ENCODE peak calls at places on chromosome 21, in nine cellular contexts. A is adrenal gland; V is neuronal stem cell; O is stomach; D is astrocyte; R is left lung; M is kidney; N is CD4-positive, alpha-beta memory T cell; Z is dorsolateral prefrontal cortex. U is an unnamed sample.

GRCh38 chr21:25400427-25400826 is 206.9 kb downstream of the MRPL39 start:
- DNase-seq in A (no peak), V (no peak), O (no peak), D (no peak), R (no peak), M (no peak), N (no peak), Z (no peak), U (no peak)

GRCh38 chr21:24280591-24280990 is 1326.7 kb downstream of the MRPL39 start:
- DNase-seq in A (no peak), V (no peak), O (no peak), D (no peak), R (no peak), M (no peak), N (no peak), Z (no peak), U (no peak)

GRCh38 chr21:27480841-27481261 is 514.0 kb upstream of the ADAMTS5 start:
- DNase-seq in A (no peak), V (no peak), O (no peak), D (peak), R (no peak), M (no peak), N (no peak), Z (no peak), U (no peak)

GRCh38 chr21:36028127-36029069 is 31.9 kb downstream of the SETD4 start:
- DNase-seq in A (peak), V (peak), O (peak), D (peak), R (peak), M (no peak), N (peak), Z (peak), U (peak)

GRCh38 chr21:39637197-39637970 is 24.6 kb downstream of the B3GALT5 start:
- DNase-seq in A (no peak), V (no peak), O (no peak), D (no peak), R (no peak), M (no peak), N (no peak), Z (no peak), U (no peak)

GRCh38 chr21:28215214-28215954 is 777.3 kb downstream of the LTN1 start:
- DNase-seq in A (no peak), V (no peak), O (no peak), D (peak), R (no peak), M (no peak), N (no peak), Z (no peak), U (no peak)

GRCh38 chr21:16570196-16570595 is 840.4 kb downstream of the USP25 start:
- DNase-seq in A (no peak), V (no peak), O (no peak), D (peak), R (no peak), M (no peak), N (no peak), Z (no peak), U (no peak)

GRCh38 chr21:31554511-31555022 is 104.9 kb upstream of the SOD1 start:
- DNase-seq in A (no peak), V (peak), O (no peak), D (peak), R (no peak), M (peak), N (no peak), Z (no peak), U (no peak)

GRCh38 chr21:14382486-14382834 is 486 bp downstream of the HSPA13 start:
- DNase-seq in A (no peak), V (no peak), O (no peak), D (peak), R (no peak), M (no peak), N (peak), Z (peak), U (no peak)

GRCh38 chr21:36237441-36237840 is 80.8 kb downstream of the DOP1B start:
- DNase-seq in A (no peak), V (no peak), O (no peak), D (no peak), R (no peak), M (no peak), N (no peak), Z (no peak), U (no peak)

GRCh38 chr21:14543983-14544382 is 2.1 kb downstream of the SAMSN1 start:
- DNase-seq in A (no peak), V (no peak), O (no peak), D (no peak), R (no peak), M (no peak), N (peak), Z (no peak), U (no peak)

GRCh38 chr21:29496337-29496736 is 197.6 kb downstream of the BACH1 start:
- DNase-seq in A (no peak), V (no peak), O (no peak), D (no peak), R (no peak), M (no peak), N (no peak), Z (no peak), U (no peak)

GRCh38 chr21:43712268-43712942 is 6.5 kb upstream of the PDXK start:
- DNase-seq in A (no peak), V (no peak), O (peak), D (peak), R (no peak), M (peak), N (no peak), Z (no peak), U (no peak)

GRCh38 chr21:16605588-16605987 is 875.8 kb downstream of the USP25 start:
- DNase-seq in A (no peak), V (no peak), O (no peak), D (peak), R (no peak), M (no peak), N (no peak), Z (no peak), U (no peak)

GRCh38 chr21:24310780-24311179 is 1296.5 kb downstream of the MRPL39 start:
- DNase-seq in A (no peak), V (no peak), O (no peak), D (no peak), R (no peak), M (no peak), N (no peak), Z (no peak), U (no peak)

GRCh38 chr21:29626787-29627470 is 312.9 kb downstream of the GRIK1 start:
- DNase-seq in A (no peak), V (no peak), O (no peak), D (no peak), R (no peak), M (no peak), N (no peak), Z (no peak), U (no peak)

GRCh38 chr21:27502801-27503200 is 535.9 kb upstream of the ADAMTS5 start:
- DNase-seq in A (no peak), V (no peak), O (no peak), D (no peak), R (no peak), M (no peak), N (no peak), Z (no peak), U (no peak)

GRCh38 chr21:27647401-27647800 is 680.5 kb upstream of the ADAMTS5 start:
- DNase-seq in A (no peak), V (no peak), O (no peak), D (no peak), R (no peak), M (no peak), N (no peak), Z (no peak), U (no peak)

GRCh38 chr21:21547368-21547953 is 549.3 kb downstream of the NCAM2 start:
- DNase-seq in A (no peak), V (no peak), O (no peak), D (peak), R (no peak), M (no peak), N (no peak), Z (no peak), U (no peak)

GRCh38 chr21:46559291-46559983 is 45.4 kb downstream of the S100B start:
- DNase-seq in A (peak), V (no peak), O (peak), D (no peak), R (no peak), M (no peak), N (peak), Z (no peak), U (peak)

GRCh38 chr21:21436012-21436545 is 437.9 kb downstream of the NCAM2 start:
- DNase-seq in A (no peak), V (no peak), O (no peak), D (peak), R (no peak), M (no peak), N (no peak), Z (no peak), U (no peak)

GRCh38 chr21:25607812-25608737 is 794 bp upstream of the MRPL39 start:
- DNase-seq in A (peak), V (peak), O (peak), D (peak), R (peak), M (peak), N (peak), Z (peak), U (peak)

GRCh38 chr21:16084776-16085364 is 355.1 kb downstream of the USP25 start:
- DNase-seq in A (no peak), V (no peak), O (no peak), D (peak), R (no peak), M (no peak), N (no peak), Z (peak), U (no peak)

GRCh38 chr21:14097881-14098499 is 112.8 kb downstream of the LIPI start:
- DNase-seq in A (no peak), V (no peak), O (no peak), D (no peak), R (no peak), M (no peak), N (no peak), Z (no peak), U (no peak)

DNA sequence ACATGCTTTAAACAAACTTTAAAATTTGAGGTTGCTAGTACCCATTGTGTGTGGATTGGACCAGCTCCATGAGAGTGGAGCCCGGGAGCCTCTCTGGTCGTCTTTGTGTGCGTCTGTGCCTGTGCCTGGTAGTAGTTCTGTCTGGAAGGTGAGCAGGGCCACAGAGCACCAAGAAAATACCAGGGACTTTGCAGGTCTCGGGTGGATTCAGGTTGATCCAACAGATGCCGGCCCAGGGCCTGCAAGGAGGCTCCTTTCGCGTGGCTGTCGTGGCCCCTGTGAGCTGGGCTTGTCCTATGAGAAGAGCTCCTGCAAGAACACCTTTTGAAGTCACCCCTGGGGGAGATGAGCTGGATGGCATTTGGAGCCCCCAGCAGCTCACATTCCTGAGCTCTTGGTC is 28.3 kb downstream of the COL18A1 start:
- DNase-seq in A (no peak), V (no peak), O (no peak), D (no peak), R (peak), M (peak), N (peak), Z (no peak), U (no peak)
- H3K27ac ChIP-seq in A (peak), V (no peak), O (peak), D (peak), R (no peak), M (peak), N (no peak), Z (no peak), U (no peak)

GRCh38 chr21:34989337-34990151 is 59.6 kb downstream of the RUNX1 start:
- DNase-seq in A (no peak), V (no peak), O (no peak), D (peak), R (no peak), M (no peak), N (no peak), Z (no peak), U (no peak)
- H3K27ac ChIP-seq in A (no peak), V (no peak), O (no peak), D (peak), R (peak), M (no peak), N (no peak), Z (no peak), U (no peak)

GRCh38 chr21:38228115-38228514 is 28.7 kb upstream of the KCNJ15 start:
- DNase-seq in A (no peak), V (no peak), O (no peak), D (no peak), R (no peak), M (no peak), N (no peak), Z (no peak), U (peak)
- H3K27ac ChIP-seq in A (no peak), V (no peak), O (peak), D (no peak), R (no peak), M (peak), N (no peak), Z (no peak), U (peak)

DNA sequence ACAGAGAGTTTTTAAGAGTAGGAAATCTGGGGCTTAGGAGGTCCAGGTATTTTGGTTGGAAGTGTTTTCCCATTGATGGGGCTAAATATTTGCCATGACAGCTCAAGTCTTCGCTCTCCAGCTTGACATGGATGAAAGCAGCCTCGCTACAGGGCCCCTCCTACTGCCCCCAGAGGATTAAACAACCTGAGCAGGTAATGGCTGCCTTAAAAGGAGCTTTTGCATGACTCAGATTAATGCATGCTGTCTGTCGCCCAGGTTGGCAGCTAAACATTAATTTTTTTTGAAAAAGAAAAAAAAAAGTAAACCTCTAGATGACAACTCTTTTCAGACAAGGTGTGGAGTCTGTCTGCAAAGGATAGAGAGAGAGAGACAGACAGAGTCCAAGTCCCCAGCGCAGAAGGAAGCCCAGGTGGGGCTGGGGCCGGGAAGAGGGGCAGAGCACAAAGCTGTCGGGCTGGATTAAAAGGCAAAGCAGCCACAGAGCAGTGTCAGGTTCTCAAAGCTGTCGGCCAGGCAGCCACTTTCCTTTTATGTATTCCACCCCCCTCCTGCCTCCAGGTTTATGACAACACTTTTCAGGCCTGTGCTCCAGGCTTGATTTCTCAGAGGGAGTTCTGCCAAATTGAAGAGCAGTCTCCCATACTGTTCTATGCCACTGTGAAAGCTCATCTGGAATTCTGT is 127.9 kb downstream of the CLIC6 start:
- DNase-seq in A (no peak), V (no peak), O (no peak), D (no peak), R (peak), M (no peak), N (no peak), Z (peak), U (no peak)
- H3K27ac ChIP-seq in A (no peak), V (no peak), O (peak), D (peak), R (peak), M (no peak), N (no peak), Z (no peak), U (peak)

DNA sequence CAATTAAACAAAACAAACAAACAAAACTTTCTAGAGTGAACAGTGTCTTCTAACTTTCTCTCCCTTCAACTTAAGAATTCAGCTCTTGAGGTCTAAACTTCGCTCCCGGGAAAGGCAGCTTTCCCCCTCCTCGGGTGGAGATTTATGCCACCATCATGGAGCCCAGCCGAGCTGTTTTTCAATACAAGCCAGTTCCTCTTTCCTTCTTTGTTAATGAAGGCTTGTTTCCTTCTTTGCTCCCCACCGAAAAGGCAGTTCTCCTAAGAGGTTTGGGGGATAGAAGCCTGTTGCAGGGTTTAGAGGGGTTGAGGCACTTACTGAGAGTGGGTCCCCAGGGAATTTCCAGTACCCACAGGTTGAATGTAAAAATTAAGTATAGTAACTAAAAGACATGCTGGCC is 26.5 kb downstream of the OLIG1 start:
- DNase-seq in A (no peak), V (no peak), O (no peak), D (no peak), R (no peak), M (no peak), N (no peak), Z (no peak), U (no peak)
- H3K27ac ChIP-seq in A (no peak), V (no peak), O (no peak), D (no peak), R (no peak), M (no peak), N (no peak), Z (no peak), U (no peak)

DNA sequence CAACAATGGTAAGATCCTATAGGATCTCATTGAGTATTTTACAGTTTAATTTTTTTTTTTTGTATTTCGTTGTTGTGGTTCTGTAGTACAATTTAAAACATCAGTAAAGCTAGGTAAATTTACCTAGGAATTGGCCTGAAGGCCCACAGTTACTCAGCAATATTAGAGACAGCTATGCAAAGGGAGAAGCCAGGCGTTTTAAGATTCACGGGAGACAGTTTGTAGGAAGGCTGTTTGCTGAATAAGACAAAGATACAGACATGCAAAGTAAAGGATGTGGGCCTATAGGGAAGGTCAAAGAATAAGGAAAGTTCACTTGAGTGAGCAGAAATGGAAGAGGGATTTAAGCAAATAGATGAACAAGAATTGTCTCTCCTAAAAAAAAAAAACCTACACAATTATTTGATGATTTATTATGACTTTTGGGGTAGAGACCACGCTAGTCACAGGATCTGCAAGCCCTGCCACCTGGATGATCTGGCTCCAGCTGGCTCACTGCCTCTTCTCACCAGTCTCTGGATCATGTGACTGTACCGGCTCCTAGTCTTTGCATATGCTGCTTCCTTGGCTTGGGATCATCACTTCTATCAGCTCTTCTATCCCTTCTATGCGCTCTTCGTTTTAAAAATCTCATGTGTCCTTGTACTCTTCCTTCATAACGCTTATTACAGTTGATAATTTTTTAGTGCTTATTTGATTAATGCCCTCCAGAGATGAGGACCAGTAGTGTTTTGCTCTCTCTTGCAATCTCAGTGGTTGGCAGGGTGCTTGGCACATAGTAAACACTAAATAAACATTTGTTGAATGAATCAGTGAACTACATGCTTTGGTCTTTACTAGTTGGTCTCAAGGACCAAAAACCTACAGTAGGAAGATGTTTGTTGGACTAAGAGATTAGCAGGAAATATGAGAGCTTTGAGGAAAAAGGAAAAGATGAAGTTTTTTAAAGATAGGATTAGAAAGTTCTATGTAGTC is 14.1 kb downstream of the DYRK1A start:
- DNase-seq in A (peak), V (no peak), O (peak), D (no peak), R (no peak), M (no peak), N (no peak), Z (no peak), U (no peak)
- H3K27ac ChIP-seq in A (no peak), V (no peak), O (peak), D (no peak), R (no peak), M (peak), N (no peak), Z (no peak), U (no peak)

GRCh38 chr21:41164981-41165650 is 2.8 kb upstream of the BACE2 start:
- DNase-seq in A (peak), V (no peak), O (peak), D (peak), R (no peak), M (no peak), N (no peak), Z (no peak), U (peak)
- H3K27ac ChIP-seq in A (no peak), V (no peak), O (peak), D (no peak), R (no peak), M (no peak), N (no peak), Z (no peak), U (no peak)

DNA sequence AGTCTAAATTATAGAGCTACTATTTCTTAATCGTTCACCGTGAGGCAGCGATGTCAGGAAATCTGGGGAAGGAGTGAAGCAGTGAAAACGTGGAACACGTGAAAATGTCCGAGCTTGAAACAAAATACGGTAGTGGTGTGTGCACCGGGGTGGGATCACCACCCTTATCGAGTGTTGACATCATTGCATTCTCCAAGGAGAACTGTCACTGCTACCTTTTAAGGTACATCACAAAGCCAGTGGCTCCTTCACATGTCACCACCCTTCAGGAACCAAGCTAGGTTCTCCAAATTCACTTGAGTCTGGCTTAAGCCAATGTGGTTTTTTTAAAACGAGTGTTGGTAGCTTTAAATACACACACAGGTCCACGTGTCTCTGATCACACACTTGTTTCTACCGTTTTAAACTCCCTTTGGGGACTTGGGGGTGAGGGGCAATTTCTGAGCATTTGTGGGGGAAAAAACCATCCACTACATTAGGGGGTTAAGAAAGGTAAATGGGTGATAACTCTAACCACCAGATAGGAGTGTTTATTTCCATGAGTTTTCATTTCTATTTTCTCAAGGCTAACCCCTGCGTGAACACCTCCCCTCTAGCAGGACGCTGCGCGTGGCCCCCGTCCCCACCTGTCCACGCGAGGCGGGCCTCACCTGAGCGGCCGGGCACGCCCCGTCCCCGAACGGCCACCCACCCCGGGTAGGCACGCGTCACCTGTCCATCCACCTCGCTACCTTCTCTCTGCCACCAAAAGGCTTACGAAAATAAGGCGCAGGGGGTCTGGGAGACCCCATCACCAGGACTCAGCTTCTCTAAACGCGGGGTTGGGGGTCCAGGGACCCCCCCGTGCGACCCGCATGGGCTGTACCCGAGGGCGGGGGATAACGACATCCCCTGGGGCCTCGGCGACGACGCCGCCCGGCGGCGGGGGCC is 978 bp downstream of the PRDM15 start:
- DNase-seq in A (no peak), V (peak), O (peak), D (peak), R (no peak), M (peak), N (peak), Z (peak), U (peak)
- H3K27ac ChIP-seq in A (peak), V (no peak), O (peak), D (peak), R (no peak), M (no peak), N (peak), Z (peak), U (peak)

U was measured in pancreas.